ENCODE peak calls at places on chromosome 5, in nine cellular contexts. W is fibroblast of lung, I is IMR-90, T is mammary epithelial cell, X is endothelial cell of umbilical vein, O is neural progenitor cell, Q is mesendoderm, L is GM23248, V is K562. H is an unnamed sample.

GRCh38 chr5:98500811-98501210 is 272.7 kb upstream of the RGMB start:
- DNase-seq in V (no peak), O (no peak), X (no peak), I (no peak), T (no peak), L (no peak), Q (no peak), W (no peak), H (no peak)

GRCh38 chr5:2003690-2004365 is 121.1 kb upstream of the IRX4 start:
- DNase-seq in L (no peak), T (no peak), W (no peak), Q (no peak), I (no peak), V (no peak), X (no peak), O (no peak), H (no peak)

GRCh38 chr5:151051066-151051930 is 29.5 kb downstream of the TNIP1 start:
- DNase-seq in Q (peak), X (peak), L (peak), W (peak), O (peak), T (peak), I (peak), V (peak), H (peak)

GRCh38 chr5:10130881-10131280 is 118.8 kb downstream of the ATPSCKMT start:
- DNase-seq in Q (peak), L (no peak), W (no peak), I (no peak), X (no peak), O (no peak), V (no peak), T (no peak), H (no peak)

GRCh38 chr5:44568519-44568918 is 179.3 kb upstream of the FGF10 start:
- DNase-seq in I (no peak), T (no peak), Q (no peak), V (no peak), L (no peak), W (no peak), O (no peak), X (no peak), H (no peak)

GRCh38 chr5:57007349-57007748 is 55.4 kb upstream of the MIER3 start:
- DNase-seq in W (no peak), V (no peak), I (no peak), Q (no peak), X (no peak), T (no peak), L (no peak), O (no peak), H (no peak)

GRCh38 chr5:122408592-122409219 is 96.7 kb downstream of the SNCAIP start:
- DNase-seq in Q (no peak), W (peak), X (no peak), I (no peak), L (no peak), O (no peak), T (no peak), V (no peak), H (no peak)

GRCh38 chr5:1010641-1011046 is 2.0 kb downstream of the NKD2 start:
- DNase-seq in L (no peak), T (no peak), V (peak), X (no peak), O (no peak), I (no peak), Q (no peak), W (no peak), H (no peak)

GRCh38 chr5:173653822-173654523 is 37.5 kb upstream of the BOD1 start:
- DNase-seq in V (no peak), Q (no peak), I (no peak), O (no peak), L (no peak), T (no peak), W (no peak), X (no peak), H (no peak)

GRCh38 chr5:56640763-56641406 is 174.5 kb upstream of the MAP3K1 start:
- DNase-seq in O (no peak), L (no peak), V (no peak), X (no peak), W (no peak), T (no peak), Q (no peak), I (no peak), H (no peak)

GRCh38 chr5:68898961-68899471 is 194.8 kb upstream of the SLC30A5 start:
- DNase-seq in L (peak), I (peak), X (no peak), V (no peak), Q (peak), T (peak), O (peak), W (peak), H (peak)

GRCh38 chr5:175692235-175692995 is 34.5 kb downstream of the HRH2 start:
- DNase-seq in X (no peak), I (no peak), Q (no peak), T (no peak), L (no peak), V (no peak), O (no peak), W (no peak), H (no peak)

GRCh38 chr5:125372694-125373621 is 626.5 kb upstream of the ZNF608 start:
- DNase-seq in Q (peak), V (no peak), T (peak), L (peak), O (peak), I (peak), W (peak), X (peak), H (peak)

GRCh38 chr5:135245521-135246499 is 153.2 kb downstream of the MACROH2A1 start:
- DNase-seq in V (peak), I (peak), X (peak), W (peak), O (no peak), L (peak), Q (no peak), T (peak), H (peak)

GRCh38 chr5:117947121-117947520 is 1041.2 kb downstream of the DTWD2 start:
- DNase-seq in T (no peak), W (no peak), L (no peak), I (no peak), O (no peak), X (no peak), V (no peak), Q (no peak), H (no peak)

GRCh38 chr5:61440596-61440995 is 108.5 kb downstream of the ZSWIM6 start:
- DNase-seq in V (no peak), L (no peak), O (no peak), X (no peak), W (no peak), I (no peak), Q (no peak), T (peak), H (no peak)

GRCh38 chr5:74127377-74128338 is 501.7 kb downstream of the ARHGEF28 start:
- DNase-seq in V (no peak), O (peak), T (peak), I (peak), Q (peak), W (peak), X (peak), L (peak), H (peak)

GRCh38 chr5:73188764-73189521 is 15.9 kb downstream of the TMEM174 start:
- DNase-seq in V (no peak), L (peak), X (no peak), I (peak), T (no peak), W (peak), O (no peak), Q (peak), H (no peak)

GRCh38 chr5:72106922-72107873 is at the start of gene MAP1B:
- DNase-seq in L (peak), W (peak), I (peak), V (peak), T (peak), Q (peak), O (peak), X (peak), H (peak)

GRCh38 chr5:178237431-178238312 is 5.1 kb upstream of the PHYKPL start:
- DNase-seq in X (no peak), L (peak), Q (no peak), I (peak), O (no peak), W (peak), T (peak), V (no peak), H (peak)

GRCh38 chr5:175718401-175719108 is 60.7 kb downstream of the HRH2 start:
- DNase-seq in I (no peak), W (no peak), O (peak), L (peak), V (peak), T (peak), Q (peak), X (no peak), H (peak)

GRCh38 chr5:77138981-77139380 is 51.9 kb upstream of the ZBED3 start:
- DNase-seq in I (peak), L (peak), Q (peak), O (peak), T (no peak), X (no peak), W (peak), V (no peak), H (no peak)

GRCh38 chr5:133372306-133373008 is 239.9 kb downstream of the FSTL4 start:
- DNase-seq in X (no peak), T (no peak), O (no peak), V (no peak), W (no peak), Q (peak), I (no peak), L (no peak), H (no peak)

GRCh38 chr5:169785731-169786130 is 148.7 kb downstream of the DOCK2 start:
- DNase-seq in T (no peak), V (no peak), W (no peak), L (no peak), X (no peak), I (no peak), O (no peak), Q (no peak), H (no peak)

GRCh38 chr5:34915856-34916192 is 313 bp downstream of the BRIX1 start:
- DNase-seq in I (no peak), O (no peak), X (no peak), L (peak), T (no peak), V (peak), W (peak), Q (no peak), H (no peak)

GRCh38 chr5:147188200-147189108 is 46.4 kb upstream of the STK32A start:
- DNase-seq in W (peak), V (peak), T (peak), O (peak), L (peak), X (peak), Q (peak), I (peak), H (peak)

GRCh38 chr5:87268126-87268969 is 665 bp downstream of the RASA1 start:
- DNase-seq in O (peak), X (peak), V (peak), W (peak), L (peak), I (peak), T (peak), Q (peak), H (peak)

GRCh38 chr5:136236479-136237083 is 43.6 kb upstream of the SMIM32 start:
- DNase-seq in O (no peak), L (peak), V (no peak), Q (no peak), W (no peak), T (peak), X (no peak), I (no peak), H (no peak)

GRCh38 chr5:33810491-33811120 is 81.2 kb downstream of the ADAMTS12 start:
- DNase-seq in L (peak), O (no peak), V (no peak), I (peak), T (no peak), Q (peak), X (peak), W (peak), H (peak)

GRCh38 chr5:6411141-6411540 is 32.8 kb upstream of the MED10 start:
- DNase-seq in L (no peak), Q (no peak), X (no peak), T (no peak), V (no peak), W (no peak), O (no peak), I (no peak), H (no peak)
- H3K9ac ChIP-seq in L (no peak), Q (no peak), X (no peak), T (no peak), V (no peak), W (no peak), O (no peak), I (no peak), H (no peak)

GRCh38 chr5:58116346-58116745 is 343.5 kb downstream of the PLK2 start:
- DNase-seq in L (no peak), X (peak), O (no peak), V (no peak), I (no peak), T (no peak), W (no peak), Q (no peak), H (no peak)
- H3K4me2 ChIP-seq in L (no peak), X (no peak), O (no peak), V (no peak), I (no peak), T (no peak), W (no peak), Q (no peak), H (no peak)

GRCh38 chr5:142110046-142110531 is 1.5 kb downstream of the NDFIP1 start:
- DNase-seq in L (peak), W (peak), V (no peak), O (no peak), X (peak), T (no peak), I (peak), Q (peak), H (peak)
- H3K9ac ChIP-seq in L (peak), W (no peak), V (peak), O (peak), X (peak), T (peak), I (peak), Q (peak), H (peak)

DNA sequence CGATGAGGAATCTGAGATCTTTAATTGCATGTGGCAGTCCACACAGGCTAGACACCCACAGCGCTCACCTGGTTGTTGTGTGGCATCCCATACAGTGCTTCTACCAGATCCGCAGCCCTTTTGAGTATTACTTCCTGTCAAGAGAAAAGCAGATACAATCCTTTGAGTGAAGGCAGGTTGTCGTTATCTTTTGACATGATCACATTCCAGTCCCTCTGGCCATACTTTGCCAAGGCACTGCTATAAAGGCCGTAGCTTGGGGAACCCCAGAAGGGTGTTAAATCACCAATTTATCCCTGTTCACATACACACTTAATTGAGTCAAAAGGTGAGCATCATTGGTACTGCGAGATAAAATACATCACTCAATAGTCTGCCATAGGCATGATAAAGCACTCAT is 385.7 kb downstream of the EBF1 start:
- DNase-seq in X (no peak), V (no peak), T (no peak), Q (no peak), W (no peak), I (no peak), O (no peak), L (no peak), H (no peak)
- H3K4me2 ChIP-seq in X (no peak), V (no peak), T (no peak), Q (no peak), W (no peak), I (no peak), O (no peak), L (no peak), H (no peak)

GRCh38 chr5:131462479-131462878 is 172.6 kb downstream of the RAPGEF6 start:
- DNase-seq in T (no peak), W (no peak), L (no peak), O (no peak), I (no peak), Q (no peak), V (no peak), X (peak), H (no peak)
- H3K9ac ChIP-seq in T (no peak), W (no peak), L (no peak), O (no peak), I (no peak), Q (no peak), V (no peak), X (no peak), H (no peak)

GRCh38 chr5:112918136-112918535 is 3.9 kb downstream of the REEP5 start:
- DNase-seq in O (no peak), I (no peak), V (no peak), X (no peak), L (no peak), T (no peak), W (no peak), Q (no peak), H (no peak)
- H3K4me2 ChIP-seq in O (no peak), I (no peak), V (no peak), X (no peak), L (no peak), T (no peak), W (no peak), Q (no peak), H (no peak)

GRCh38 chr5:52708463-52708862 is 79.3 kb upstream of the ITGA1 start:
- DNase-seq in T (no peak), O (no peak), I (no peak), W (peak), Q (no peak), L (peak), V (no peak), X (peak), H (no peak)

GRCh38 chr5:52707626-52708025 is 80.1 kb upstream of the ITGA1 start:
- DNase-seq in L (no peak), T (no peak), Q (no peak), O (no peak), X (no peak), I (no peak), V (no peak), W (no peak), H (no peak)

GRCh38 chr5:52710972-52711596 is 76.6 kb upstream of the ITGA1 start:
- DNase-seq in T (no peak), I (no peak), V (no peak), L (peak), X (peak), O (no peak), W (peak), Q (no peak), H (no peak)

GRCh38 chr5:52710310-52710971 is 77.3 kb upstream of the ITGA1 start:
- DNase-seq in Q (no peak), O (no peak), X (no peak), T (no peak), W (no peak), V (no peak), L (no peak), I (no peak), H (no peak)

DNA sequence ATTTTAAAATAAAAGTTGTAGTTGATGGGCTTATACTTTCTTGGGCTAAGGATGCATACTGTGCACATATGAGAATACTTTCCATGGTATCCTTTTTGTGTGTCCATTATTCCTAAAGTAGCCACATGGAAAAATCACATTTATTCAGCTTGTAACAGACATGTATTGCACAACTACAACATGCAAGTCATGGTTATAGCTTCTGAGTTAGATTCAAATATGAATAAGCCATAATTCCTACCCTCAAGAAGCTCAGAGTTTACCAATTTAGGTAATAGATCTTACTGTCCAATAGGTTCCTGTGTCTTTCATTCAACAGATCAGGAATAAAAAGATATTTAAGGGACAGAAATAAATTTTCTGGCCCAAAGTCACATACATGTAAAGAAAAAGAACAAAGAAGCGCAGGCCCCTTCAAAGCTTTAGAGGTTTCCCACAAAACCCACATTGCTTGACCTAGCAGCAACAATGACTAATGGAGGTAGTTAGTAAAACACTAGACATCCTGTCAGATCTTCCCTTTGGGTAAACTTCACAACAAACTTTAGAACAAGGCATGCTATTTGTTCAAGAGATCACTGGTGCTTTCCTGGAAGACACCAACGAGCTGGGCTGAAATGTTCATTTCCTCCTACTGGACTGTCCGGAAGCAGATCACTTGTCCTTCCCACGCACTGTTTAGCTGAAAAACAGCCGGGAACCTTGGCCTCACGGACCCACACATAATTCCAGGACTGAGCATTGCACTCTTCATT is 78.4 kb upstream of the ITGA1 start:
- DNase-seq in Q (no peak), X (peak), L (peak), V (no peak), O (no peak), T (peak), W (peak), I (peak), H (peak)
- H3K9ac ChIP-seq in Q (no peak), X (no peak), L (no peak), V (no peak), O (no peak), T (no peak), W (no peak), I (no peak), H (peak)

GRCh38 chr5:142930395-142930794 is 160.2 kb downstream of the ARHGAP26 start:
- DNase-seq in V (no peak), Q (no peak), I (no peak), X (no peak), L (no peak), O (no peak), W (no peak), T (no peak), H (no peak)

GRCh38 chr5:142925795-142926194 is 155.6 kb downstream of the ARHGAP26 start:
- DNase-seq in X (peak), O (no peak), I (peak), Q (no peak), V (no peak), L (peak), T (peak), W (peak), H (peak)

GRCh38 chr5:142924135-142924883 is 154.1 kb downstream of the ARHGAP26 start:
- DNase-seq in T (no peak), V (no peak), X (no peak), Q (no peak), O (no peak), I (peak), L (peak), W (peak), H (peak)

GRCh38 chr5:142929602-142930001 is 159.4 kb downstream of the ARHGAP26 start:
- DNase-seq in L (no peak), V (no peak), W (no peak), Q (no peak), I (no peak), X (peak), T (no peak), O (no peak), H (no peak)

DNA sequence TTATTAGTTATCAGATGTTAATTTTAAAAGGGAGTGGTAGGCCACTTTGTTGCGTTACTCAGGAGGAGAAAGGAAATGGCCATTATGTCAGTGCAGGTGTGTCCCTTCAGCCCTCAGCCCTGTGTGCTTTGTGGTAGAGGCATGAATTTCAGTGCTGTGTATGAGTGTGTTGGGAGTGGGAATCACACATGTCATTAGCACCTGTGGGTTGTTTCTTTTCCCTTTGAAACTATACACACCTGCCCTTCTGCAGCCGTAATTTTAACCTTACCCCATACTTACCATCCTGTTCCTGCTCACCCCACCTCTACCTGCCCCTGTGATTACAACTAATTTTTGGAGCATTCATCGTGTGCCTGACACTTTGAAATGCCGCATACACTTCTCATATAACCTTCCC is 156.4 kb downstream of the ARHGAP26 start:
- DNase-seq in Q (no peak), O (no peak), X (no peak), V (no peak), W (no peak), I (no peak), T (no peak), L (no peak), H (no peak)
- H3K4me2 ChIP-seq in Q (no peak), O (no peak), X (no peak), V (no peak), W (no peak), I (no peak), T (no peak), L (peak), H (peak)

H was measured in PC-3.